ENCODE peak calls at places on chromosomes 6 and 20, in eight cellular contexts. B, O, Y, S, M, F, X and G are unnamed samples.

GRCh38 chr6:38906582-38906981 is 142.0 kb upstream of the GLP1R start:
- DNase-seq in X (no peak), Y (no peak), O (no peak), B (no peak), F (no peak), M (no peak), S (no peak), G (no peak)

GRCh38 chr6:111534366-111534765 is 51.3 kb upstream of the REV3L start:
- DNase-seq in M (no peak), Y (no peak), O (peak; percentile 92), F (peak; percentile 76), B (peak; percentile 32), X (peak; percentile 10), S (no peak), G (peak; percentile 43)

GRCh38 chr6:299050-299980 is 7.0 kb downstream of the DUSP22 start:
- DNase-seq in B (no peak), S (no peak), F (no peak), O (no peak), X (no peak), Y (no peak), M (no peak), G (no peak)

GRCh38 chr6:107539409-107539808 is 49.5 kb downstream of the SOBP start:
- DNase-seq in Y (no peak), X (no peak), B (no peak), S (no peak), F (no peak), M (no peak), O (no peak), G (no peak)

GRCh38 chr6:22470454-22471368 is 98.7 kb upstream of the HDGFL1 start:
- DNase-seq in O (peak; percentile 79), S (no peak), F (peak; percentile 64), Y (no peak), X (no peak), B (peak; percentile 5), M (no peak), G (no peak)

GRCh38 chr20:31569163-31570020 is 35.7 kb upstream of the ID1 start:
- DNase-seq in X (peak; percentile 69), S (no peak), M (peak; percentile 91), B (no peak), F (peak; percentile 66), Y (no peak), O (peak; percentile 52), G (peak; percentile 71)

GRCh38 chr6:147508073-147508870 is at the start of gene SAMD5:
- DNase-seq in X (peak; percentile 35), M (peak; percentile 71), F (peak; percentile 76), B (peak; percentile 69), S (peak; percentile 80), O (peak; percentile 70), Y (peak; percentile 32), G (peak; percentile 79)

GRCh38 chr6:168363302-168363701 is 43.7 kb upstream of the DACT2 start:
- DNase-seq in O (no peak), B (no peak), M (no peak), Y (no peak), S (no peak), X (no peak), F (no peak), G (no peak)

GRCh38 chr20:52180167-52180840 is 11.3 kb downstream of the ZFP64 start:
- DNase-seq in M (no peak), X (no peak), S (no peak), B (no peak), Y (no peak), O (no peak), F (no peak), G (no peak)

GRCh38 chr6:147099974-147100373 is 104.2 kb upstream of the STXBP5 start:
- DNase-seq in M (no peak), Y (no peak), F (no peak), B (no peak), S (no peak), X (no peak), O (peak; percentile 75), G (no peak)

GRCh38 chr6:101011165-101011564 is 130.0 kb upstream of the ASCC3 start:
- DNase-seq in O (no peak), Y (no peak), S (no peak), X (no peak), F (no peak), B (peak; percentile 38), M (no peak), G (no peak)

GRCh38 chr20:32457476-32457986 is 99.4 kb downstream of the ASXL1 start:
- DNase-seq in O (peak; percentile 57), X (peak; percentile 87), F (peak; percentile 68), B (peak; percentile 66), Y (no peak), M (peak; percentile 99), S (no peak), G (peak; percentile 93)

GRCh38 chr20:35947489-35947888 is 6.8 kb downstream of the SCAND1 start:
- DNase-seq in S (no peak), B (no peak), F (no peak), Y (peak; percentile 42), O (peak; percentile 37), M (peak; percentile 21), X (no peak), G (peak; percentile 74)

GRCh38 chr20:59124326-59125029 is 39.1 kb upstream of the ZNF831 start:
- DNase-seq in M (no peak), X (no peak), S (no peak), O (no peak), Y (no peak), B (no peak), F (no peak), G (peak; percentile 83)

GRCh38 chr6:42400031-42400760 is 51.5 kb downstream of the TRERF1 start:
- DNase-seq in X (no peak), B (no peak), S (no peak), M (no peak), F (no peak), O (no peak), Y (no peak), G (no peak)

GRCh38 chr6:35496851-35497570 is at the start of gene TEAD3:
- DNase-seq in O (peak; percentile 10), F (peak; percentile 70), Y (no peak), M (peak; percentile 80), B (peak; percentile 92), X (peak; percentile 48), S (no peak), G (peak; percentile 96)

GRCh38 chr6:129516005-129516404 is 194.0 kb downstream of the ARHGAP18 start:
- DNase-seq in S (no peak), F (no peak), Y (no peak), O (no peak), B (no peak), X (no peak), M (no peak), G (no peak)

GRCh38 chr6:71649893-71650292 is 236.5 kb upstream of the RIMS1 start:
- DNase-seq in B (no peak), F (no peak), O (no peak), M (no peak), X (no peak), S (no peak), Y (no peak), G (no peak)

GRCh38 chr6:150881911-150882481 is 16.5 kb downstream of the MTHFD1L start:
- DNase-seq in Y (no peak), M (no peak), X (no peak), S (no peak), F (peak; percentile 71), O (peak; percentile 98), B (peak; percentile 64), G (no peak)

GRCh38 chr6:100488231-100488630 is 23.5 kb upstream of the SIM1 start:
- DNase-seq in M (no peak), O (no peak), X (no peak), Y (no peak), F (no peak), B (no peak), S (no peak), G (no peak)

GRCh38 chr6:21633511-21634109 is 40.1 kb downstream of the SOX4 start:
- DNase-seq in M (no peak), X (no peak), B (no peak), S (no peak), O (no peak), Y (no peak), F (no peak), G (no peak)

GRCh38 chr6:93235775-93236174 is 183.6 kb downstream of the EPHA7 start:
- DNase-seq in O (no peak), X (no peak), F (no peak), Y (no peak), S (no peak), M (no peak), B (no peak), G (no peak)

GRCh38 chr6:91782789-91783188 is 1195.9 kb upstream of the MAP3K7 start:
- DNase-seq in B (peak; percentile 1), O (no peak), Y (no peak), S (no peak), F (no peak), M (no peak), X (no peak), G (no peak)

GRCh38 chr20:10447028-10447427 is 11.9 kb downstream of the SLX4IP start:
- DNase-seq in Y (peak; percentile 67), B (peak; percentile 83), S (no peak), F (no peak), M (no peak), X (no peak), O (peak; percentile 66), G (no peak)

GRCh38 chr6:56911847-56912246 is 43.1 kb upstream of the BEND6 start:
- DNase-seq in Y (peak; percentile 50), B (no peak), M (no peak), X (no peak), F (no peak), O (peak; percentile 59), S (no peak), G (no peak)

GRCh38 chr20:51934301-51935002 is 132.1 kb upstream of the SALL4 start:
- DNase-seq in S (no peak), X (no peak), Y (no peak), F (no peak), B (no peak), M (no peak), O (peak; percentile 40), G (no peak)

GRCh38 chr6:79808846-79809245 is 138.5 kb downstream of the ELOVL4 start:
- DNase-seq in M (no peak), O (no peak), B (no peak), S (no peak), Y (no peak), X (no peak), F (no peak), G (no peak)

GRCh38 chr20:43955244-43956191 is 40.9 kb downstream of the TOX2 start:
- DNase-seq in Y (peak; percentile 87), M (no peak), B (peak; percentile 99), X (no peak), S (no peak), F (no peak), O (peak; percentile 93), G (no peak)

GRCh38 chr6:92341224-92341623 is 1078.1 kb downstream of the EPHA7 start:
- DNase-seq in S (no peak), O (no peak), Y (no peak), M (no peak), X (no peak), F (no peak), B (no peak), G (no peak)

GRCh38 chr6:158031445-158032353 is 50.0 kb downstream of the SYNJ2 start:
- DNase-seq in F (peak; percentile 86), Y (peak; percentile 54), M (peak; percentile 79), O (peak; percentile 83), B (no peak), S (peak; percentile 80), X (no peak), G (no peak)

GRCh38 chr6:110528051-110528929 is 51.9 kb upstream of the SLC22A16 start:
- DNase-seq in Y (peak; percentile 56), B (peak; percentile 82), M (peak; percentile 43), O (peak; percentile 95), F (peak; percentile 45), S (no peak), X (peak; percentile 16), G (peak; percentile 65)

GRCh38 chr6:28757429-28758045 is 166.2 kb downstream of the TRIM27 start:
- DNase-seq in X (no peak), M (peak; percentile 28), F (no peak), O (no peak), B (no peak), S (no peak), Y (no peak), G (peak; percentile 63)

GRCh38 chr6:73743556-73743955 is 47.6 kb downstream of the CD109 start:
- DNase-seq in M (no peak), O (no peak), Y (no peak), S (no peak), X (no peak), F (no peak), B (no peak), G (no peak)

GRCh38 chr6:56245903-56246351 is 1.5 kb downstream of the COL21A1 start:
- DNase-seq in S (no peak), M (no peak), F (no peak), O (no peak), Y (no peak), X (no peak), B (no peak), G (no peak)